ENCODE peak calls at places on chromosomes 2 and 18, in seven cellular contexts. N is IMR-90, M is HepG2, S is tibial nerve, H is stomach, G is A549, A is heart left ventricle. K is an unnamed sample.

GRCh38 chr2:120929829-120930228 is 194.2 kb downstream of the GLI2 start:
- DNase-seq in N (peak), G (no peak), H (no peak), A (no peak), S (no peak), M (no peak), K (no peak)

GRCh38 chr18:2967820-2968219 is 45.1 kb downstream of the LPIN2 start:
- DNase-seq in G (no peak), A (no peak), M (no peak), H (no peak), S (no peak), N (no peak), K (no peak)

GRCh38 chr18:886076-886475 is 18.6 kb upstream of the ADCYAP1 start:
- DNase-seq in H (no peak), N (no peak), G (no peak), M (no peak), A (no peak), S (no peak), K (no peak)

GRCh38 chr18:74282359-74283254 is 9.2 kb downstream of the CYB5A start:
- DNase-seq in M (peak), S (no peak), H (no peak), G (no peak), A (no peak), N (no peak), K (no peak)

GRCh38 chr2:199404841-199405240 is 52.9 kb downstream of the SATB2 start:
- DNase-seq in S (no peak), M (no peak), G (no peak), N (peak), A (no peak), H (no peak), K (no peak)

GRCh38 chr18:3451989-3452749 is 2.2 kb downstream of the TGIF1 start:
- DNase-seq in G (no peak), M (no peak), A (peak), S (peak), N (peak), H (peak), K (no peak)

GRCh38 chr2:31327505-31327904 is 87.0 kb downstream of the XDH start:
- DNase-seq in G (no peak), H (no peak), A (no peak), S (no peak), N (no peak), M (no peak), K (no peak)

GRCh38 chr18:11004294-11004693 is 145.1 kb downstream of the PIEZO2 start:
- DNase-seq in H (no peak), S (no peak), M (no peak), N (peak), A (no peak), G (no peak), K (no peak)

GRCh38 chr2:161556440-161556839 is 67.8 kb upstream of the SLC4A10 start:
- DNase-seq in M (no peak), H (no peak), G (no peak), S (no peak), N (no peak), A (no peak), K (no peak)

GRCh38 chr2:23545811-23546210 is 160.8 kb downstream of the KLHL29 start:
- DNase-seq in G (no peak), A (no peak), S (no peak), N (no peak), M (no peak), H (no peak), K (no peak)

GRCh38 chr18:63069496-63069895 is 250.1 kb downstream of the BCL2 start:
- DNase-seq in N (no peak), A (no peak), S (no peak), H (no peak), G (no peak), M (no peak), K (no peak)

GRCh38 chr18:28541276-28541930 is 364.5 kb upstream of the CDH2 start:
- DNase-seq in H (no peak), A (peak), N (no peak), M (no peak), S (peak), G (no peak), K (no peak)

GRCh38 chr2:229713371-229714079 is 830 bp downstream of the DNER start:
- DNase-seq in G (peak), N (no peak), H (peak), A (no peak), M (no peak), S (no peak), K (peak)

GRCh38 chr2:23859983-23860382 is 66.9 kb downstream of the ATAD2B start:
- DNase-seq in G (no peak), S (no peak), M (no peak), N (peak), H (no peak), A (no peak), K (no peak)

GRCh38 chr2:16507655-16508054 is 158.0 kb downstream of the CYRIA start:
- DNase-seq in G (no peak), N (no peak), A (peak), S (no peak), H (no peak), M (no peak), K (no peak)

GRCh38 chr2:106562826-106563594 is 75.8 kb downstream of the CD8B2 start:
- DNase-seq in S (no peak), A (no peak), N (no peak), G (no peak), H (no peak), M (no peak), K (no peak)

DNA sequence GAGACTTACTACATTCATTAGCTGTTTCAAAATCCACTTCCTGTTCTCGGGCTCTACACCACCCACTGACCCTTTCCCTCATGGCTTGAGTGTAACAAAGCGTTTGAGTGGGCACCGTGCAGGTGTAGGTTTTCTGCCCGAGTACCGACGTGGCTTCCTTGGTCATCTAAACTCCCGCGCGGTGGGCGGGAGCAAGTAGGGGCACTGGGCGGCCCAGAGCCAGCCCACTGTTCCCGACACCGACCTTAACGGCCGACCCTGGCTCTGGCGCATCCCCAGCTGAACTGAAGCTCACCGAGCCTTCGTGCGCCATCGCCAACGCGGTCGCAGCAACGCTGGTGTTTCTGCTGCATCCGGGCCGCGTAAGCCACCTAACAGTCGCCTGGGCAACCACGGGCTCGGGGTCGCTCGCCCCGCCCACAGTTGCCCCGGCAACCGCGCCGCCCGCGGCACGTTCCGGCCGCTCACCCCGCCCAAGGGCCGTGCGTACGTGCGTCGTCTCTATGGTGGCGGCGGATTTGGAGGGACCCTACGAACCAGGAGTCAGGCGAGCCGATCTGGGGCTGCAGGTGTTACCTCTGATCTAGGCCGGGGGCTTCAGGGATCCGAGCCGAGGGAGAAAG is at the start of the genes C2orf81 and WDR54:
- DNase-seq in H (peak), G (peak), M (peak), S (peak), A (peak), N (peak), K (peak)
- TF ChIP-seq POLR2A in H (no peak), G (peak), M (peak), S (peak), A (no peak), N (peak), K (peak)

GRCh38 chr2:191012346-191012745 is 1.6 kb downstream of the STAT1 start:
- DNase-seq in H (no peak), N (no peak), S (no peak), M (no peak), A (no peak), G (no peak), K (no peak)

GRCh38 chr2:191013876-191014652 is at the start of gene STAT1:
- DNase-seq in M (peak), G (peak), S (peak), H (peak), N (peak), A (peak), K (peak)

GRCh38 chr2:191012845-191013616 is 940 bp downstream of the STAT1 start:
- DNase-seq in N (peak), A (no peak), G (peak), M (peak), S (no peak), H (no peak), K (no peak)

GRCh38 chr2:191014653-191015020 is 666 bp upstream of the STAT1 start:
- DNase-seq in S (no peak), A (no peak), H (no peak), G (no peak), N (no peak), M (no peak), K (no peak)

GRCh38 chr2:191013617-191013875 is 425 bp downstream of the STAT1 start:
- DNase-seq in A (no peak), S (no peak), N (no peak), G (no peak), M (no peak), H (no peak), K (no peak)
- TF ChIP-seq POLR2A in A (no peak), S (no peak), N (no peak), G (no peak), M (no peak), H (no peak), K (no peak)

GRCh38 chr2:131105950-131106801 is 1.0 kb downstream of the PLEKHB2 start:
- DNase-seq in M (peak), A (peak), S (peak), H (peak), G (peak), N (peak), K (no peak)
- TF ChIP-seq POLR2A in M (no peak), A (no peak), S (no peak), H (no peak), G (no peak), N (no peak), K (no peak)

DNA sequence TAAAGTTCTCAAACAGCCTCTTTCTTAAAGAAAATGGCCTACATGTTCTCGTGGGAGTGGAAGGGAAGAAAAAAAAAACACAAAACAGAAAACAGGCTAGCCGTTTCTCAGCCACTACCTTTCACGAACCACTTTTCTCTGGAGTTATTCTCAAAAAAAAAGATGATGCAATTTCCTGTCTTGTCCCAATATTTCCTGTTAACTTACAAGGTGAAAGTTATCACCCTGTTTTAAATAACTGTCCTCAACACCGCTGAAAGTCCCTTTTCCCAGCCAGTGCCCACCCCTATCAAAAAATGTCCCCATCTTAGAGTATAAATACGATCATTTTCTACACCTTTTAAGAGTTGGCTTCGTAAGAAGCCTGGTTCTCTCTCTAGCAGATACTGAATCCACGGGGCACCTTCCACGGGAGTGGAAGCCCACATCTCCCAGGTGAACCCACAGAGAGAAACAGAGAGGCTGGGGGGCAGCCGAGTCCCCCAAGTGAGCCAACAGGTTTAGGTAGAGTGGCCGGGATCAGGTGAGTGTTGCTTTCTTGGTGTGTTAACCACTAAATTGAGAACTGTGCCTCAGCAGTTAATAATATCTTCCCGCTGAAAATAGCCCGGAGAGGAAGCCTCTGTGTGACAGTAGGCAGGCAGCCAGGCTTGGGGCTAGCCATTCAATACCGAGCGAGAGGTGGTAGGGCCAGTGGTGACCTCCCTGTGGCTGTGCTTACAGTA is 15.9 kb downstream of the SMAD7 start:
- DNase-seq in S (peak), G (no peak), N (no peak), A (peak), M (no peak), H (peak), K (no peak)
- TF ChIP-seq POLR2A in S (no peak), G (no peak), N (no peak), A (no peak), M (no peak), H (no peak), K (no peak)

GRCh38 chr2:10810175-10811161 is 2.1 kb downstream of the PDIA6 start:
- DNase-seq in N (peak), G (no peak), H (no peak), A (no peak), S (no peak), M (no peak), K (no peak)

GRCh38 chr2:10811552-10811951 is 1.0 kb downstream of the PDIA6 start:
- DNase-seq in H (no peak), N (no peak), G (no peak), M (no peak), A (no peak), S (no peak), K (no peak)

GRCh38 chr2:10814142-10814541 is 1.6 kb upstream of the PDIA6 start:
- DNase-seq in G (no peak), H (no peak), N (no peak), S (no peak), M (no peak), A (no peak), K (no peak)

GRCh38 chr2:10813085-10813748 is 632 bp upstream of the PDIA6 start:
- DNase-seq in H (no peak), A (no peak), G (no peak), M (no peak), N (peak), S (no peak), K (no peak)

GRCh38 chr2:10812362-10813084 is at the start of gene PDIA6:
- DNase-seq in H (peak), A (peak), M (peak), S (peak), N (peak), G (peak), K (peak)
- TF ChIP-seq POLR2A in H (no peak), A (no peak), M (peak), S (peak), N (peak), G (peak), K (peak)

K was measured in H54.